ENCODE peak calls at places on chromosomes 2 and 18, in nine cellular contexts. C is colonic mucosa, U is DND-41, S is GM12878, E is IMR-90, G is H9, N is fibroblast of lung, V is mammary epithelial cell, R is PC-3. X is an unnamed sample.
A peak's percentile ranks its signal among the peaks of the same experiment; 100 is the strongest.

GRCh38 chr2:199940373-199940772 is 14.9 kb downstream of the TYW5 start:
- DNase-seq in C (no peak), U (no peak), S (no peak), E (peak; percentile 38), G (no peak), N (peak; percentile 47), V (peak; percentile 19), R (peak; percentile 43), X (no peak)

GRCh38 chr2:104885119-104885777 is 31.3 kb downstream of the POU3F3 start:
- DNase-seq in C (no peak), U (no peak), S (no peak), E (no peak), G (no peak), N (no peak), V (no peak), R (no peak), X (no peak)

GRCh38 chr2:6053711-6054393 is 361.7 kb downstream of the SOX11 start:
- DNase-seq in C (no peak), U (no peak), S (no peak), E (no peak), G (no peak), N (no peak), V (no peak), R (no peak), X (no peak)

GRCh38 chr2:99984781-99985525 is 157.4 kb downstream of the AFF3 start:
- DNase-seq in C (no peak), U (no peak), S (no peak), E (peak; percentile 73), G (no peak), N (peak; percentile 81), V (no peak), R (no peak), X (no peak)

GRCh38 chr2:195543063-195543462 is 114.0 kb upstream of the SLC39A10 start:
- DNase-seq in C (no peak), U (peak; percentile 40), S (no peak), E (no peak), G (no peak), N (no peak), V (no peak), R (no peak), X (no peak)

GRCh38 chr2:72004976-72005375 is 142.7 kb downstream of the CYP26B1 start:
- DNase-seq in C (no peak), U (no peak), S (no peak), E (no peak), G (no peak), N (no peak), V (no peak), R (no peak), X (no peak)

GRCh38 chr18:21000667-21001066 is 110.9 kb downstream of the ROCK1 start:
- DNase-seq in C (no peak), U (no peak), S (no peak), E (peak; percentile 32), G (no peak), N (peak; percentile 11), V (peak; percentile 20), R (peak; percentile 76), X (no peak)

GRCh38 chr18:9413586-9413985 is 61.7 kb upstream of the RALBP1 start:
- DNase-seq in C (no peak), U (no peak), S (no peak), E (peak; percentile 91), G (no peak), N (peak; percentile 83), V (no peak), R (no peak), X (no peak)

GRCh38 chr18:39647627-39648502 is 2082.3 kb upstream of the CELF4 start:
- DNase-seq in C (no peak), U (no peak), S (no peak), E (peak; percentile 94), G (no peak), N (peak; percentile 95), V (peak; percentile 91), R (peak; percentile 68), X (no peak)

GRCh38 chr18:51637881-51638280 is 440.4 kb upstream of the MEX3C start:
- DNase-seq in C (no peak), U (no peak), S (no peak), E (no peak), G (no peak), N (no peak), V (no peak), R (no peak), X (no peak)

GRCh38 chr18:50163505-50163904 is 31.4 kb downstream of the MYO5B start:
- DNase-seq in C (no peak), U (no peak), S (no peak), E (no peak), G (no peak), N (no peak), V (no peak), R (no peak), X (no peak)

DNA sequence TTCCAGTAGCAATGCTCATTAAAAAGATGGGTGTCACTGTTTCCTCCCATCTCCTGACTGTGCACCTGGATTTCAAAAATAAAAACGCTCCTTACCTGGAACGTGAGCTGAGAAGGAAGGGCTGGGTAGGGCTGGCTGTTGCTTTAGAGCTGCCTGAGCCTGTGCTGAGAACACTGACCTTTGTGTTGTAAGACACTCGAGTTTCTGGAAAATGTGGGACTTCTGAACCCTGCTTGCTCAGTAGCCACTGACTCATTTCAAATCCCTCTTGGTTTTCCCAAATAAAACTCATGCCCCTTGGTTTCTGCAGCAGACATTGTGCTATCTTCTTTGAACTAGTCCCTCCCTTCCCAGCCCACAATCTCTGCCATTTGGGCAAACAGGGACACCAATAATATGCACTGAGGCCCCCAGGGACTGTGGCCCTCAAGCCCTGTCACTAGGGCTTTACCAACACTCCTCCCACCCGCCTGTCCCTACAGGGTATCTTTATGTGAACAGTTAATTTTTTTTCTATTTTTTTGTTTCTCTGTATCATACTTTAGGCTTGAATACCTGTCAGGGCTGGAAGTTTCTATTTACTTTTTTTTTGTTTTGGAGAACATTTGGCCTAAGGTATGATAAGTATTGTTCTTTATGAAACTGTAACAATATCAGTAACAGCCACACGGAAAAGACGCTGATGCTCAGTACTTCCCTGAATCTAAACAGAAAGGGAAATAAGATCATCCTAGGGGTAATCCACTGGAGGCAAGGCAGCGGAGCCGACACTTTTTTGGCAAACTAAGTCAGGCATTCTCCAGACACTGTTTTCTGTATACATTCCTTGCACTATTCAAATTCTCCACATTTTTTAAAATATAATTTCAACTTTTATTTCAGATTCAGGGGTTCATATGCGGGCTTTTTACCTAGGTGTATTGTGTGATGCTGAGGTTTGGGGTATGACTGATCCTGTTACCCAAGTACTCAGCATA is 280.2 kb downstream of the STK39 start:
- DNase-seq in C (no peak), U (no peak), S (no peak), E (peak; percentile 40), G (no peak), N (peak; percentile 39), V (no peak), R (no peak), X (no peak)
- H3K9ac ChIP-seq in C (no peak overlapping the region), U (no peak overlapping the region), S (no peak overlapping the region), E (no peak overlapping the region), G (no peak overlapping the region), N (no peak overlapping the region), V (no peak overlapping the region), R (no peak overlapping the region), X (no peak overlapping the region)

GRCh38 chr2:96533292-96534073 is 3.1 kb upstream of the ARID5A start:
- DNase-seq in C (peak; percentile 71), U (no peak), S (no peak), E (peak; percentile 34), G (no peak), N (peak; percentile 81), V (peak; percentile 45), R (peak; percentile 56), X (peak; percentile 82)

GRCh38 chr2:96532641-96533291 is 3.8 kb upstream of the ARID5A start:
- DNase-seq in C (no peak), U (no peak), S (no peak), E (no peak), G (no peak), N (no peak), V (no peak), R (no peak), X (no peak)

GRCh38 chr2:96531366-96531765 is 5.2 kb upstream of the ARID5A start:
- DNase-seq in C (no peak), U (no peak), S (no peak), E (no peak), G (no peak), N (no peak), V (no peak), R (no peak), X (peak; percentile 74)

GRCh38 chr2:96530474-96531357 is 5.8 kb upstream of the ARID5A start:
- DNase-seq in C (no peak), U (no peak), S (no peak), E (no peak), G (no peak), N (no peak), V (no peak), R (no peak), X (peak; percentile 71)

GRCh38 chr2:96531872-96532505 is 4.6 kb upstream of the ARID5A start:
- DNase-seq in C (peak; percentile 95), U (peak; percentile 87), S (peak; percentile 94), E (peak; percentile 99), G (peak; percentile 75), N (peak; percentile 100), V (peak; percentile 99), R (peak; percentile 98), X (peak; percentile 96)
- H3K9ac ChIP-seq in C (peak overlapping the region; percentile 65), U (peak overlapping the region; percentile 45), S (peak overlapping the region; percentile 66), E (peak overlapping the region; percentile 8), G (no peak overlapping the region), N (peak overlapping the region; percentile 64), V (peak overlapping the region; percentile 35), R (no peak overlapping the region), X (peak overlapping the region; percentile 80)

DNA sequence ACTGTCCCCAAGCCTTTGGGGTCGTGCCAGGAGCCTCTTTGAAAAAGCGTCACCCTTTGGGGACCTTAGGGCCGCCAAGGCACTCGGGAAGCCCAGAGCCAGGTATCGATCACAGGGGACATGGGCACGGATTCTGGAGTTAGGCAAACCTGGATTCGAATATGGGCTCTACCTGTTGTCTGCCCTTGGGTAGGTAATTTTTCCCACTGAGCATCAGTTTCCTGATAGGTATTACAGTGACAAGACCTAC is 9.3 kb downstream of the TMEM198 start:
- DNase-seq in C (no peak), U (no peak), S (no peak), E (no peak), G (no peak), N (no peak), V (no peak), R (no peak), X (no peak)
- H3K9ac ChIP-seq in C (peak overlapping the region; percentile 56), U (no peak overlapping the region), S (no peak overlapping the region), E (no peak overlapping the region), G (no peak overlapping the region), N (no peak overlapping the region), V (no peak overlapping the region), R (no peak overlapping the region), X (peak overlapping the region; percentile 43)

DNA sequence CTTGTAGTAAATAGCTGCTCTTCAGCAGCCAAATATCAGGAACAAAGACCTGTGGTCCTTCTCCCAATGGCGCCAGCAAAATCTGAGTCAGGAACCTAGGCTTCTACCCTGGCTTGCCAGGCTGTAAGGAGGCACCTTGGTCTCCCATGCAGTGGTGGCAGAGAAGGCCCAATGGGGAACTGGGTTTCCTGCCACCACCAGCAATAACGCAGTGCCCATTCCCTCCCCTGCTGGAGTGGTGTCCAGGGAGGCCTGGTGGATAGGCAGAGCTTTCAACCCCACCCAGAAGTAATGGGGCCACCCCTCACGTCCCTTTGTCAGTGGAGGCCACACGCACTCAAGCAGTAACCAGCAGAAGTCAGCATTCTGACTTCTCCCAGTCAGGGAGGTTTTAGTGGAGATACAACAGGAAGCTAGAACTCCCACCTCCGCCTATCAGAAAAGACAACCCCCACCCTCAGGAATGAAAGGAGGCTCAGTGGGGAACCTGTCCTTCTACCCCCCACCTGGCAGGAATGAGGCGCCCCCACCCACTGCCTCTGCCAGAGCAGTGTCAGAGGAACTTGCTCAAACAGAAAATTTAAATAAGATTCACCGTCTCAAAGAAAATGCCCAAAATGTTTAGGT is 132.4 kb downstream of the COPS8 start:
- DNase-seq in C (no peak), U (no peak), S (no peak), E (no peak), G (peak; percentile 54), N (no peak), V (no peak), R (no peak), X (no peak)
- H3K9ac ChIP-seq in C (no peak overlapping the region), U (no peak overlapping the region), S (no peak overlapping the region), E (no peak overlapping the region), G (no peak overlapping the region), N (no peak overlapping the region), V (no peak overlapping the region), R (no peak overlapping the region), X (no peak overlapping the region)

X was measured in kidney.